ENCODE peak calls at places on chromosomes 7 and 10, in five cellular contexts. D, Y, I, E and L are unnamed samples.

GRCh38 chr10:85194685-85195084 is 866.3 kb downstream of the CCSER2 start:
- DNase-seq in D (no peak), Y (no peak), I (no peak), E (no peak), L (no peak)

GRCh38 chr10:11499425-11500071 is 111.9 kb downstream of the USP6NL start:
- DNase-seq in D (peak), Y (no peak), I (no peak), E (no peak), L (no peak)

GRCh38 chr7:132192809-132193208 is 383.5 kb downstream of the PLXNA4 start:
- DNase-seq in D (no peak), Y (no peak), I (no peak), E (no peak), L (no peak)

GRCh38 chr10:90969148-90969547 is 48.3 kb upstream of the ANKRD1 start:
- DNase-seq in D (no peak), Y (no peak), I (no peak), E (no peak), L (no peak)

GRCh38 chr7:76089865-76090495 is 42.1 kb downstream of the MDH2 start:
- DNase-seq in D (no peak), Y (peak), I (no peak), E (no peak), L (no peak)

GRCh38 chr7:9189683-9190082 is 756.3 kb downstream of the NXPH1 start:
- DNase-seq in D (no peak), Y (no peak), I (no peak), E (no peak), L (no peak)

GRCh38 chr7:91852263-91852741 is 28.2 kb downstream of the MTERF1 start:
- DNase-seq in D (no peak), Y (no peak), I (no peak), E (no peak), L (peak)

GRCh38 chr7:35596061-35596460 is 98.9 kb downstream of the HERPUD2 start:
- DNase-seq in D (no peak), Y (no peak), I (no peak), E (no peak), L (peak)

GRCh38 chr7:31017036-31017747 is 34.9 kb upstream of the ADCYAP1R1 start:
- DNase-seq in D (no peak), Y (no peak), I (no peak), E (no peak), L (no peak)

GRCh38 chr7:82049442-82049841 is 279.6 kb upstream of the HGF start:
- DNase-seq in D (no peak), Y (peak), I (peak), E (no peak), L (peak)

GRCh38 chr7:55493416-55493815 is 78.9 kb downstream of the VOPP1 start:
- DNase-seq in D (no peak), Y (no peak), I (no peak), E (no peak), L (peak)

GRCh38 chr10:113961261-113961938 is 82.3 kb upstream of the ADRB1 start:
- DNase-seq in D (no peak), Y (no peak), I (no peak), E (no peak), L (no peak)

GRCh38 chr10:92239600-92240288 is 51.1 kb downstream of the CPEB3 start:
- DNase-seq in D (no peak), Y (peak), I (peak), E (no peak), L (peak)

GRCh38 chr10:117782276-117782675 is 239.7 kb downstream of the EMX2 start:
- DNase-seq in D (no peak), Y (no peak), I (no peak), E (no peak), L (no peak)

GRCh38 chr10:1687606-1688005 is 49.7 kb downstream of the ADARB2 start:
- DNase-seq in D (no peak), Y (no peak), I (no peak), E (no peak), L (no peak)

GRCh38 chr7:91719008-91719407 is 161.5 kb downstream of the MTERF1 start:
- DNase-seq in D (no peak), Y (no peak), I (no peak), E (no peak), L (no peak)

GRCh38 chr7:99039384-99039891 is 104.5 kb downstream of the SMURF1 start:
- DNase-seq in D (no peak), Y (no peak), I (no peak), E (no peak), L (no peak)

GRCh38 chr7:151086802-151087246 is 549 bp downstream of the AGAP3 start:
- DNase-seq in D (peak), Y (no peak), I (no peak), E (no peak), L (peak)

GRCh38 chr7:20280475-20281351 is 50.0 kb upstream of the ITGB8 start:
- DNase-seq in D (no peak), Y (no peak), I (no peak), E (no peak), L (peak)

GRCh38 chr7:106583133-106583532 is 77.8 kb downstream of the CCDC71L start:
- DNase-seq in D (no peak), Y (no peak), I (no peak), E (no peak), L (peak)

GRCh38 chr10:10564081-10564480 is 453.6 kb upstream of the CELF2 start:
- DNase-seq in D (no peak), Y (no peak), I (no peak), E (no peak), L (no peak)

GRCh38 chr10:82319558-82319957 is 444.6 kb downstream of the NRG3 start:
- DNase-seq in D (no peak), Y (no peak), I (no peak), E (no peak), L (no peak)

GRCh38 chr10:66752714-66753113 is 173.1 kb upstream of the LRRTM3 start:
- DNase-seq in D (no peak), Y (no peak), I (no peak), E (no peak), L (no peak)

GRCh38 chr7:128954150-128954549 is 16.4 kb downstream of the IRF5 start:
- DNase-seq in D (no peak), Y (no peak), I (no peak), E (no peak), L (no peak)

GRCh38 chr7:150675714-150676113 is 9.8 kb upstream of the GIMAP2 start:
- DNase-seq in D (no peak), Y (no peak), I (no peak), E (no peak), L (no peak)

GRCh38 chr10:68208424-68209042 is 23.4 kb downstream of the ATOH7 start:
- DNase-seq in D (no peak), Y (peak), I (peak), E (peak), L (peak)

GRCh38 chr10:88150338-88150737 is 286.9 kb downstream of the PTEN start:
- DNase-seq in D (no peak), Y (no peak), I (peak), E (no peak), L (peak)

GRCh38 chr7:5143935-5144903 is 45.8 kb upstream of the WIPI2 start:
- DNase-seq in D (peak), Y (no peak), I (no peak), E (no peak), L (peak)

DNA sequence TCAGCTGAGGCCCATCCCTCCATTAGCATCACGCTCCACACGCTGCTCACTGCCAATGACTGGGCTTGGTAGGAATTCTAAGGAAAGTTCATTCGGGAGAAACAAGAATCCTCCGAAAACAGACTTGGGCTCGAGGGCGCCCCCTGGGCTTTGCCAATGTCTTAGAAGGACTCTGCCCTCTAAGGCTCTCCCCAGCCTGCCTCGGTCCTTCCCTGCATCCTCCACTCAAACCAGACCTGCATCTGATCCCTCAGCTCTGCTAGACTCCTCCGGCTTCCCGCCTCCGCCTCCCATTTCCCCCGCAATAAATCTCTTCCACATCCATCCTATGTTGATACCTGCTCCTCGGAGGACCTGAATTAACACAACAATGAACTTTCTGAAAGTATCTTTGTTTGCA is 177.6 kb downstream of the PLPP4 start:
- DNase-seq in D (peak), Y (no peak), I (no peak), E (peak), L (no peak)
- TF ChIP-seq CTCF in D (peak), Y (no peak), I (no peak), E (peak), L (peak)

GRCh38 chr7:159027803-159028455 is 116.7 kb downstream of the VIPR2 start:
- DNase-seq in D (no peak), Y (peak), I (no peak), E (no peak), L (peak)
- H3K4me3 ChIP-seq in D (no peak), Y (no peak), I (no peak), E (no peak), L (no peak)

GRCh38 chr7:149027560-149028345 is 552 bp downstream of the PDIA4 start:
- DNase-seq in D (no peak), Y (peak), I (peak), E (no peak), L (peak)

GRCh38 chr7:149023662-149024061 is 4.6 kb downstream of the PDIA4 start:
- DNase-seq in D (no peak), Y (no peak), I (no peak), E (no peak), L (no peak)

GRCh38 chr7:149027055-149027454 is 1.2 kb downstream of the PDIA4 start:
- DNase-seq in D (no peak), Y (no peak), I (no peak), E (no peak), L (no peak)

GRCh38 chr7:149031353-149031910 is 3.1 kb upstream of the PDIA4 start:
- DNase-seq in D (no peak), Y (no peak), I (no peak), E (no peak), L (no peak)

DNA sequence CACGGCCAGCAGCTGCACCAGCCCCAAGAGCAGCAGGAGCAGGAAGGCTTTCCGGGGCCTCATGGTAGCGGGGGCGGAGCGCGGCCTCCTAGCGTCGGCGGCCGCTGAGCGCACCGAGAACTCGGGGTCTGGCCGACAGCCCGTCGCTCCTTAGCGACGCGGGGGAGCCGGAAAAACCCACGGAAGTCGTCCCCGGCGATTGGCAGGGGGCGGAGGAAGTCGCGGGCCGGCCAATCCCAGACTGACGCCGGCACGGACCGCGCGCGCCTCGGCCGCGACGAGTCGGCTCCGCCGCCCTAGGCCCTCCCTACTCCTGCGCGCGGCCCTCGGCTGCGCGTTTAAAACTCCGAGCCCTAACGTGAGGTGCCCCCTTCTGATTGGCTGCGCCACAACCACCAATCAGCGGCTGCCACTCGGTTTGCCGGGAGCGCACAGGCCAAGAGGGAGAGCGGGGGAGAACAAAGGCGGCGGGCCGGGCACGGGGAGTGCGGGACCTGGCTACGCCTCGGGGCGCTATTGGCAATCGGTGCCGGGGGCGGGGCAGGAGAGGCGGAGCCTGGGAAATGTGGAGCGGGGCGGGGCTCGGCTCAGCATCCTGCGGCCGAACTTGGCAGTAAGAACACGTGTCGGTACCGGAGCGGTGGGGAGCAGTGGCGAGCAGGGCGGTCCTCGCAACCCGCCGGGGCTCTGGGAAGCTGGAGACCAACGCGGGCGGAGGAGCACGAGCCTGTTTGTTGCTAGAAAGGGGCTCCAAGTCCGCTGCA is at the start of gene PDIA4:
- DNase-seq in D (peak), Y (peak), I (peak), E (peak), L (peak)
- TF ChIP-seq CTCF in D (no peak), Y (no peak), I (no peak), E (no peak), L (no peak)

GRCh38 chr7:27555670-27556069 is 107.0 kb downstream of the HIBADH start:
- DNase-seq in D (no peak), Y (no peak), I (no peak), E (no peak), L (no peak)
- H3K4me3 ChIP-seq in D (no peak), Y (no peak), I (no peak), E (no peak), L (no peak)

DNA sequence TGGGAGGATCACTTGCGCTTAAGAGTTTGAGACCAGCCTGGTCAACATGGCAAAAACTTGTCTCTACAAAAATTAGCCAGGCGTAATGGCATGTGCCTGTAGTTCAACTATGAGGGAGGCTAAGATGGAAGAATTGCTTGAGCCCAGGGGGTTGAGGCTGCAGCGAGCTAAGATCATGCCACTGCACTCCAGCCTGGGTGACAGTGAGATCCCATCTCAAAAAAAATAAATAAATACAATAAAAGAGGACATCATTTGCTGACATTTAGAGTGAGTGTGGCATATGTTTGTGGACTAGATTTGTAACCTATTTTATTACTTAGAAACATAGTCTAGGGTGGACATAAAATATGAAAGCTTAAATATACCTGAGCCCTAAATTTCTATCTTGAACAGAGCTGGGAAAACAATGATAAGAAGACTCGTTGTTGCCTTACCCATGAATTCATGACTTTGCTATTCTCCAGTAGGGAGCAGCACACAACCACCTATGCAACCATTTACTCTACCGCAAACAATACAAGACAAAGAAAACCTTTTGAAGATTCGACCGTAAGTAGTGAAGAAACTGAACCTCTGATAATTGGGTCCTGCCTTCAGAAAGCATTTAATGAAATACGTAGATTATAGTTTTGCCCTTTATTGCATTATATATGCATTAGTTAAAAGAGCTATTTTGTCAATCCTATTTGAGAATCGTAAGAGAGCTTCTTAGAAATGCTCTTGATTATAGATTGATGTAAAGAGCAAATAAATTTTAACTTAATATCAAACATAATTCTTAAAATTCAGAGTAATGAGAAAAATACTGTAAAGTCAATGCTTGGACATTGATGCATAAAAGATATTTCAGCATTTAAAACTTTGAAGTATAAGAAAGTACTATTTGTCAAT is 83.5 kb downstream of the GNAT3 start:
- DNase-seq in D (no peak), Y (peak), I (peak), E (peak), L (peak)
- TF ChIP-seq CTCF in D (no peak), Y (no peak), I (peak), E (peak), L (peak)

GRCh38 chr7:42237891-42238531 is 1.0 kb upstream of the GLI3 start:
- DNase-seq in D (peak), Y (peak), I (no peak), E (no peak), L (peak)
- H3K4me3 ChIP-seq in D (peak), Y (peak), I (peak), E (no peak), L (peak)

GRCh38 chr7:90552521-90552920 is 43.6 kb upstream of the CDK14 start:
- DNase-seq in D (no peak), Y (no peak), I (no peak), E (no peak), L (peak)
- TF ChIP-seq CTCF in D (no peak), Y (no peak), I (no peak), E (peak), L (no peak)

GRCh38 chr10:103954543-103954942 is 12.4 kb upstream of the SLK start:
- DNase-seq in D (no peak), Y (no peak), I (no peak), E (no peak), L (no peak)

GRCh38 chr10:103960103-103960502 is 6.8 kb upstream of the SLK start:
- DNase-seq in D (no peak), Y (no peak), I (no peak), E (no peak), L (peak)

GRCh38 chr10:103958996-103959395 is 7.9 kb upstream of the SLK start:
- DNase-seq in D (no peak), Y (no peak), I (no peak), E (no peak), L (no peak)
- H3K4me3 ChIP-seq in D (no peak), Y (no peak), I (no peak), E (no peak), L (no peak)

GRCh38 chr10:124250506-124250905 is 157.1 kb upstream of the CHST15 start:
- DNase-seq in D (no peak), Y (no peak), I (no peak), E (no peak), L (no peak)

GRCh38 chr10:124251317-124251716 is 157.9 kb upstream of the CHST15 start:
- DNase-seq in D (no peak), Y (no peak), I (no peak), E (no peak), L (no peak)

GRCh38 chr10:124248646-124249045 is 155.2 kb upstream of the CHST15 start:
- DNase-seq in D (no peak), Y (no peak), I (no peak), E (no peak), L (no peak)

GRCh38 chr10:124249196-124249595 is 155.8 kb upstream of the CHST15 start:
- DNase-seq in D (no peak), Y (no peak), I (no peak), E (no peak), L (no peak)

GRCh38 chr10:124249812-124250432 is 156.5 kb upstream of the CHST15 start:
- DNase-seq in D (peak), Y (no peak), I (no peak), E (peak), L (peak)
- TF ChIP-seq CTCF in D (peak), Y (no peak), I (peak), E (peak), L (peak)